ENCODE peak calls at places on chromosomes 3 and 15, in nine cellular contexts. One of them, this sample, is unnamed.

GRCh38 chr3:112376996-112377395 is 44.0 kb downstream of the CD200 start:
- DNase-seq in activated CD4-positive, alpha-beta memory T cell treated with anti-CD3 and anti-CD28 coated beads, Interleukin-2, amount 10 ng/mL, durations not matched to agents 7 days and 5 days: no peak
- DNase-seq in NCI-H1105 treated with DMSO at 0.1 percent for 48 hours: no peak
- DNase-seq in GM13977: no peak
- DNase-seq in adrenal gland: no peak
- DNase-seq in COR-L47: no peak
- DNase-seq in activated T-cell treated with anti-CD3 and anti-CD28 coated beads for 4 hours: no peak
- DNase-seq in GF-D8: peak; percentile 26
- DNase-seq in HT-29: no peak
- DNase-seq in this sample: peak; percentile 36

GRCh38 chr15:69757186-69757585 is 304.6 kb downstream of the RPLP1 start:
- DNase-seq in NCI-H1105 treated with DMSO at 0.1 percent for 48 hours: no peak
- DNase-seq in GM13977: no peak
- DNase-seq in COR-L47: no peak
- DNase-seq in GF-D8: no peak
- DNase-seq in activated CD4-positive, alpha-beta memory T cell treated with anti-CD3 and anti-CD28 coated beads, Interleukin-2, amount 10 ng/mL, durations not matched to agents 7 days and 5 days: peak; percentile 38
- DNase-seq in activated T-cell treated with anti-CD3 and anti-CD28 coated beads for 4 hours: peak; percentile 45
- DNase-seq in HT-29: no peak
- DNase-seq in adrenal gland: no peak
- DNase-seq in this sample: no peak

GRCh38 chr15:70023769-70024491 is 73.8 kb downstream of the TLE3 start:
- DNase-seq in GF-D8: no peak
- DNase-seq in GM13977: no peak
- DNase-seq in COR-L47: peak; percentile 87
- DNase-seq in adrenal gland: peak; percentile 65
- DNase-seq in HT-29: no peak
- DNase-seq in NCI-H1105 treated with DMSO at 0.1 percent for 48 hours: peak; percentile 72
- DNase-seq in activated CD4-positive, alpha-beta memory T cell treated with anti-CD3 and anti-CD28 coated beads, Interleukin-2, amount 10 ng/mL, durations not matched to agents 7 days and 5 days: no peak
- DNase-seq in activated T-cell treated with anti-CD3 and anti-CD28 coated beads for 4 hours: no peak
- DNase-seq in this sample: peak; percentile 59

GRCh38 chr3:98657429-98657828 is 64.0 kb upstream of the CPOX start:
- DNase-seq in activated CD4-positive, alpha-beta memory T cell treated with anti-CD3 and anti-CD28 coated beads, Interleukin-2, amount 10 ng/mL, durations not matched to agents 7 days and 5 days: peak; percentile 51
- DNase-seq in adrenal gland: no peak
- DNase-seq in NCI-H1105 treated with DMSO at 0.1 percent for 48 hours: peak; percentile 79
- DNase-seq in HT-29: peak; percentile 60
- DNase-seq in GF-D8: no peak
- DNase-seq in activated T-cell treated with anti-CD3 and anti-CD28 coated beads for 4 hours: no peak
- DNase-seq in GM13977: peak; percentile 61
- DNase-seq in COR-L47: no peak
- DNase-seq in this sample: no peak

GRCh38 chr3:58023536-58023935 is 15.3 kb downstream of the FLNB start:
- DNase-seq in adrenal gland: no peak
- DNase-seq in activated T-cell treated with anti-CD3 and anti-CD28 coated beads for 4 hours: no peak
- DNase-seq in GF-D8: no peak
- DNase-seq in HT-29: no peak
- DNase-seq in NCI-H1105 treated with DMSO at 0.1 percent for 48 hours: no peak
- DNase-seq in COR-L47: no peak
- DNase-seq in GM13977: no peak
- DNase-seq in activated CD4-positive, alpha-beta memory T cell treated with anti-CD3 and anti-CD28 coated beads, Interleukin-2, amount 10 ng/mL, durations not matched to agents 7 days and 5 days: no peak
- DNase-seq in this sample: no peak

GRCh38 chr3:192825657-192826200 is 91.9 kb downstream of the MB21D2 start:
- DNase-seq in adrenal gland: no peak
- DNase-seq in activated T-cell treated with anti-CD3 and anti-CD28 coated beads for 4 hours: no peak
- DNase-seq in HT-29: peak; percentile 32
- DNase-seq in activated CD4-positive, alpha-beta memory T cell treated with anti-CD3 and anti-CD28 coated beads, Interleukin-2, amount 10 ng/mL, durations not matched to agents 7 days and 5 days: no peak
- DNase-seq in NCI-H1105 treated with DMSO at 0.1 percent for 48 hours: peak; percentile 96
- DNase-seq in GF-D8: no peak
- DNase-seq in COR-L47: peak; percentile 100
- DNase-seq in GM13977: no peak
- DNase-seq in this sample: no peak

GRCh38 chr3:27354588-27355203 is 14.5 kb downstream of the NEK10 start:
- DNase-seq in NCI-H1105 treated with DMSO at 0.1 percent for 48 hours: peak; percentile 11
- DNase-seq in COR-L47: no peak
- DNase-seq in adrenal gland: no peak
- DNase-seq in HT-29: no peak
- DNase-seq in GF-D8: no peak
- DNase-seq in GM13977: no peak
- DNase-seq in activated T-cell treated with anti-CD3 and anti-CD28 coated beads for 4 hours: no peak
- DNase-seq in activated CD4-positive, alpha-beta memory T cell treated with anti-CD3 and anti-CD28 coated beads, Interleukin-2, amount 10 ng/mL, durations not matched to agents 7 days and 5 days: no peak
- DNase-seq in this sample: no peak

GRCh38 chr3:154182322-154182922 is 61.2 kb downstream of the ARHGEF26 start:
- DNase-seq in COR-L47: peak; percentile 49
- DNase-seq in activated T-cell treated with anti-CD3 and anti-CD28 coated beads for 4 hours: no peak
- DNase-seq in NCI-H1105 treated with DMSO at 0.1 percent for 48 hours: no peak
- DNase-seq in HT-29: no peak
- DNase-seq in activated CD4-positive, alpha-beta memory T cell treated with anti-CD3 and anti-CD28 coated beads, Interleukin-2, amount 10 ng/mL, durations not matched to agents 7 days and 5 days: no peak
- DNase-seq in GF-D8: no peak
- DNase-seq in GM13977: no peak
- DNase-seq in adrenal gland: no peak
- DNase-seq in this sample: no peak

GRCh38 chr3:128588147-128588546 is 62.5 kb downstream of the RPN1 start:
- DNase-seq in HT-29: no peak
- DNase-seq in GF-D8: peak; percentile 89
- DNase-seq in activated T-cell treated with anti-CD3 and anti-CD28 coated beads for 4 hours: no peak
- DNase-seq in GM13977: no peak
- DNase-seq in activated CD4-positive, alpha-beta memory T cell treated with anti-CD3 and anti-CD28 coated beads, Interleukin-2, amount 10 ng/mL, durations not matched to agents 7 days and 5 days: no peak
- DNase-seq in adrenal gland: no peak
- DNase-seq in NCI-H1105 treated with DMSO at 0.1 percent for 48 hours: no peak
- DNase-seq in COR-L47: no peak
- DNase-seq in this sample: no peak

GRCh38 chr3:106826861-106827311 is 550.4 kb upstream of the CCDC54 start:
- DNase-seq in adrenal gland: no peak
- DNase-seq in HT-29: no peak
- DNase-seq in NCI-H1105 treated with DMSO at 0.1 percent for 48 hours: no peak
- DNase-seq in activated T-cell treated with anti-CD3 and anti-CD28 coated beads for 4 hours: no peak
- DNase-seq in GM13977: no peak
- DNase-seq in activated CD4-positive, alpha-beta memory T cell treated with anti-CD3 and anti-CD28 coated beads, Interleukin-2, amount 10 ng/mL, durations not matched to agents 7 days and 5 days: no peak
- DNase-seq in COR-L47: no peak
- DNase-seq in GF-D8: peak; percentile 10
- DNase-seq in this sample: no peak

GRCh38 chr3:13414040-13414729 is 5.9 kb downstream of the NUP210 start:
- DNase-seq in NCI-H1105 treated with DMSO at 0.1 percent for 48 hours: no peak
- DNase-seq in COR-L47: no peak
- DNase-seq in activated CD4-positive, alpha-beta memory T cell treated with anti-CD3 and anti-CD28 coated beads, Interleukin-2, amount 10 ng/mL, durations not matched to agents 7 days and 5 days: peak; percentile 88
- DNase-seq in activated T-cell treated with anti-CD3 and anti-CD28 coated beads for 4 hours: peak; percentile 46
- DNase-seq in GF-D8: peak; percentile 95
- DNase-seq in adrenal gland: peak; percentile 59
- DNase-seq in HT-29: peak; percentile 19
- DNase-seq in GM13977: peak; percentile 90
- DNase-seq in this sample: no peak